ENCODE peak calls at places on chromosomes 12 and 14, in ten cellular contexts. B, M, Q, X, L, D, F, O, I and K are unnamed samples.

GRCh38 chr12:111664510-111664909 is 21.2 kb downstream of the BRAP start:
- DNase-seq in B (no peak), M (no peak), Q (no peak), X (no peak), L (no peak), D (no peak), F (no peak), O (no peak), I (no peak), K (no peak)

GRCh38 chr14:91873476-91874265 is 6.3 kb upstream of the TC2N start:
- DNase-seq in B (no peak), M (no peak), Q (peak), X (no peak), L (no peak), D (no peak), F (peak), O (peak), I (no peak), K (peak)

GRCh38 chr12:130576286-130576933 is 139.7 kb downstream of the RIMBP2 start:
- DNase-seq in B (no peak), M (no peak), Q (no peak), X (peak), L (no peak), D (no peak), F (no peak), O (no peak), I (no peak), K (no peak)

GRCh38 chr12:76410371-76410770 is 62.2 kb upstream of the BBS10 start:
- DNase-seq in B (no peak), M (no peak), Q (no peak), X (no peak), L (no peak), D (no peak), F (no peak), O (no peak), I (no peak), K (no peak)

GRCh38 chr12:123801573-123802178 is 39.6 kb downstream of the DNAH10 start:
- DNase-seq in B (peak), M (no peak), Q (peak), X (no peak), L (peak), D (no peak), F (peak), O (peak), I (no peak), K (peak)

GRCh38 chr14:86013663-86014062 is 483.7 kb downstream of the FLRT2 start:
- DNase-seq in B (no peak), M (no peak), Q (no peak), X (no peak), L (no peak), D (no peak), F (peak), O (peak), I (no peak), K (peak)

GRCh38 chr12:1877169-1877878 is 41.1 kb downstream of the CACNA2D4 start:
- DNase-seq in B (no peak), M (no peak), Q (no peak), X (no peak), L (no peak), D (no peak), F (no peak), O (no peak), I (no peak), K (no peak)

GRCh38 chr12:57470970-57471656 is 8.6 kb downstream of the ARHGAP9 start:
- DNase-seq in B (no peak), M (no peak), Q (no peak), X (no peak), L (no peak), D (no peak), F (no peak), O (no peak), I (no peak), K (no peak)

GRCh38 chr12:64946132-64946829 is 121.8 kb downstream of the TBC1D30 start:
- DNase-seq in B (no peak), M (no peak), Q (no peak), X (no peak), L (peak), D (peak), F (peak), O (peak), I (no peak), K (peak)

GRCh38 chr12:662541-663292 is 528 bp downstream of the NINJ2 start:
- DNase-seq in B (no peak), M (no peak), Q (no peak), X (no peak), L (peak), D (no peak), F (no peak), O (peak), I (no peak), K (no peak)

GRCh38 chr12:26226629-26227375 is 31.4 kb downstream of the SSPN start:
- DNase-seq in B (no peak), M (no peak), Q (no peak), X (no peak), L (no peak), D (peak), F (peak), O (peak), I (no peak), K (no peak)

GRCh38 chr12:57765003-57765697 is 1.7 kb downstream of the CYP27B1 start:
- DNase-seq in B (no peak), M (no peak), Q (peak), X (no peak), L (no peak), D (peak), F (no peak), O (peak), I (peak), K (no peak)

GRCh38 chr12:26810330-26810729 is 22.7 kb downstream of the ITPR2 start:
- DNase-seq in B (no peak), M (no peak), Q (no peak), X (no peak), L (peak), D (peak), F (peak), O (peak), I (peak), K (peak)

GRCh38 chr12:18428416-18428815 is 167.1 kb downstream of the PIK3C2G start:
- DNase-seq in B (no peak), M (no peak), Q (no peak), X (no peak), L (peak), D (no peak), F (no peak), O (peak), I (no peak), K (no peak)

GRCh38 chr14:99910337-99911268 is 117.4 kb downstream of the EML1 start:
- DNase-seq in B (no peak), M (no peak), Q (no peak), X (no peak), L (peak), D (no peak), F (peak), O (peak), I (no peak), K (peak)

GRCh38 chr12:75893758-75894157 is 137.8 kb downstream of the PHLDA1 start:
- DNase-seq in B (no peak), M (no peak), Q (no peak), X (no peak), L (no peak), D (no peak), F (no peak), O (no peak), I (no peak), K (no peak)

GRCh38 chr12:29102739-29103138 is 46.3 kb upstream of the FAR2 start:
- DNase-seq in B (no peak), M (no peak), Q (no peak), X (no peak), L (no peak), D (no peak), F (no peak), O (no peak), I (no peak), K (no peak)

GRCh38 chr12:119710941-119711551 is 43.1 kb downstream of the PRKAB1 start:
- DNase-seq in B (no peak), M (no peak), Q (no peak), X (no peak), L (no peak), D (no peak), F (no peak), O (no peak), I (no peak), K (no peak)

DNA sequence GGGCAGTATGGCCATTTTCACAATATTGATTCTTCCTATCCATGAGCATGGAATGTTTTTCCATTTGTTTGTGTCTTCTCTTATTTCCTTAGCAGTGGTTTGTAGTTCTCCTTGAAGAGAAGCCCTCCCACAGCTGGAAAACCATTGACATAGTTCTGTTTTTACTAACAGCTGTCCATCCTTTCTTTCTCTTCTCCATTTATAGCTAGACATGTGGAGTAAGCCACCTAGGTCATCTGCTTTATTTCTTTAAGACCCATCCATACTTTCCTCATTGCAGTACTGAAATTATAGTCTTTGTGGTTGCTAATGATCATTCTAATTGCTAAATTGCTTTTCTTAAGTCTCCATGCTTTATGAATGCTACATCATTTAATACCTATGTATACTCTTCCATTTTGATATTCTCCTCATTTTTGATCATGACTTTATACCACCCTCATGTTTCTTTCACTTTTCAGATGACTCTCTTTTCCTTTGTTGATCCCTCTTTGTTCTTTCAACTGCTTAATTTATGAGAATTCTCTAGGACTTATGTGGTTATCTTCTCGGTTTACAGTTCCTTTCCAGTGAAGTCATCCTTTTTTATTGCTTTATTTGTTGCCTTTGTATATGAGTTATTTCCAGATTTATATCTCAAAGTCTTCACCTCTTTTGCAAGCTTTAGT is 114.2 kb downstream of the PCNX1 start:
- DNase-seq in B (peak), M (no peak), Q (no peak), X (no peak), L (peak), D (no peak), F (peak), O (peak), I (no peak), K (peak)
- H3K4me3 ChIP-seq in B (no peak), M (no peak), Q (no peak), X (no peak), L (no peak), D (no peak), F (no peak), O (no peak), I (no peak), K (no peak)

GRCh38 chr12:53101266-53101665 is 2.0 kb upstream of the SOAT2 start:
- DNase-seq in B (no peak), M (no peak), Q (no peak), X (no peak), L (no peak), D (no peak), F (no peak), O (no peak), I (no peak), K (no peak)

GRCh38 chr12:53101931-53102781 is 1.1 kb upstream of the SOAT2 start:
- DNase-seq in B (no peak), M (no peak), Q (no peak), X (peak), L (no peak), D (no peak), F (no peak), O (no peak), I (no peak), K (no peak)

GRCh38 chr12:53103860-53104305 is 597 bp downstream of the SOAT2 start:
- DNase-seq in B (no peak), M (no peak), Q (peak), X (no peak), L (no peak), D (no peak), F (no peak), O (no peak), I (no peak), K (no peak)

GRCh38 chr12:53105256-53105655 is 2.0 kb downstream of the SOAT2 start:
- DNase-seq in B (no peak), M (no peak), Q (no peak), X (no peak), L (no peak), D (no peak), F (no peak), O (no peak), I (no peak), K (no peak)

DNA sequence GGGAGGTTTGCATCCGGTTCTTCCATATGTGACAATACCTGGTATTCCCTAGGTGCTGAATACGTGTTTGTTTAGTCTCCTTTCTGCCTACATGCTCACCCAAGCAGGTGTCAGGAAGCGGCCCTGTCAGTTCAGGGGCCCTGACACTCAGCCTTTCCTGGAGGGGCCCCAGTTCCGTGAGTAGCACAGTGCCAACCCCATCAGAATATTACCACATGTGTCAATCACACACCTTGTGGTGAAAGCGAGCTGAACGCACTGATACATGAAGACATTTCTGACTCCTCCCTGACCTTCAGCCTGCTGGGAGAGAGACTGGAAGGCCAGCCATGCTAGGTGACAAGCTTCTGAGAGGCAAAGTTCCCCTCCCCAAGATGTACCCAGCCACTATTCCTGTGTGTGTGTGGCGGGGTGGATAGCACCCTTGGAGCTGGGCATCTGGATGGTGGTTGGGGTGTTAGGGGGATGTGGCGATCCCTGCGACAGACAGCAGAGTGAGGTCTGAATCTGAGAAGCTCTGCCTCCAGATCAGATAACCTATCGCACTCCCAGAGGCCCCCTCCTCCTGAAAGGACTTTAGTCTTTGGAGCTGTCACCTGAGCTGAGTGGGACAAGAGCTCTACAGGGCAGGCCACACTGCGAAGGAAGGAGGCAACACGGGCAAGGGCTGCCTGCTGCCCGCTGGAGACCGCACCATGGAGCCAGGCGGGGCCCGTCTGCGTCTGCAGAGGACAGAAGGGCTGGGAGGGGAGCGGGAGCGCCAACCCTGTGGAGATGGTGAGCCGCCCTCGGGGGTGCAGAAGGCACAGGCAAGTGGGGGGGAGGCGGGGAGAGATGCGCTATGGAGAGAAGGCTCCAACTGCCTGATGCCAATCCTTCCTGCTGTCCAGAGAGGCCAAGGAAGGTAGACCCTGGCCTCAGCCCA is at the start of gene SOAT2:
- DNase-seq in B (no peak), M (no peak), Q (peak), X (no peak), L (no peak), D (no peak), F (no peak), O (no peak), I (no peak), K (no peak)
- H3K4me3 ChIP-seq in B (no peak), M (no peak), Q (no peak), X (no peak), L (no peak), D (no peak), F (no peak), O (no peak), I (no peak), K (no peak)

GRCh38 chr12:106019130-106019529 is 119.6 kb downstream of the NUAK1 start:
- DNase-seq in B (no peak), M (no peak), Q (no peak), X (no peak), L (no peak), D (no peak), F (no peak), O (no peak), I (no peak), K (no peak)
- H3K4me3 ChIP-seq in B (no peak), M (no peak), Q (no peak), X (no peak), L (no peak), D (no peak), F (no peak), O (no peak), I (no peak), K (no peak)

GRCh38 chr12:45269407-45269741 is 53.5 kb downstream of the ANO6 start:
- DNase-seq in B (no peak), M (no peak), Q (no peak), X (no peak), L (no peak), D (no peak), F (no peak), O (no peak), I (no peak), K (no peak)
- H3K4me3 ChIP-seq in B (no peak), M (peak), Q (no peak), X (no peak), L (no peak), D (no peak), F (no peak), O (no peak), I (no peak), K (no peak)

DNA sequence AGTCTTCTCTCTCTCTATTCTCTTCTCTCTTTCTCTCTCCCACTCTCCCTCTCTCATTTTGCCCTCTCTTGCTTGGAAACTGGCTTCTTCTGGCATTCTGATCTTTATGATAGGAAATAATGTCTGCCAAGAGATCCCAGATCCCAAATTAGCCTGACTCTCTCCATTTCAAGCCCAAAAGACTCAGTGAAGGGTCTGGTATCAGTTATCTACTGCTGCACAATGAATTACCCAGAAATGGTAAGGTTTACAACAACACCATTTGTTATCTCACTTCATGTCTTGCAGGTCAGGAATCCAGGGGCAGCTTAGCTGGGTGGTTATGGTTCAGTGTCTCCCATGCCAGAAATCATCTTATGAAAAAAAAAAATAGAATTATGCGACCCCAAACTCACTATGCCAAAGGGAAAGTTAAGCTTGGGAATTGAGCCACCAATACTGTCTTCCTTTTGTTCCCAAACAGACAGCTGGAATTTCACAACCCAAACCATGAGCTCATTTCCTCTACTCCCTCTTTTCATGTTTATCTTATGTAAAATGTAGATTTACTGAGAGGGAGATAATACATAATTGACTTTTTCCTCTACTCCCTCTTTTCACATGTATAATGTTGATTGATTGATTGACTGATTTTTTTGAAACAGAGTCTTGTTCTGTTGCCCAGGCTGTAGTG is 67.8 kb upstream of the FICD start:
- DNase-seq in B (no peak), M (peak), Q (no peak), X (no peak), L (peak), D (no peak), F (peak), O (peak), I (no peak), K (peak)
- H3K4me3 ChIP-seq in B (no peak), M (no peak), Q (no peak), X (no peak), L (no peak), D (no peak), F (no peak), O (no peak), I (no peak), K (no peak)

GRCh38 chr12:54352022-54352531 is 12.2 kb downstream of the GPR84 start:
- DNase-seq in B (no peak), M (no peak), Q (no peak), X (peak), L (peak), D (peak), F (peak), O (peak), I (no peak), K (peak)

GRCh38 chr12:54352891-54353874 is 11.1 kb downstream of the GPR84 start:
- DNase-seq in B (no peak), M (peak), Q (no peak), X (peak), L (peak), D (no peak), F (peak), O (peak), I (no peak), K (peak)

GRCh38 chr12:54350743-54351142 is 13.5 kb downstream of the GPR84 start:
- DNase-seq in B (no peak), M (no peak), Q (no peak), X (peak), L (no peak), D (no peak), F (no peak), O (no peak), I (no peak), K (no peak)

GRCh38 chr12:54349031-54349430 is 15.3 kb downstream of the GPR84 start:
- DNase-seq in B (no peak), M (no peak), Q (no peak), X (peak), L (no peak), D (no peak), F (no peak), O (no peak), I (no peak), K (no peak)

DNA sequence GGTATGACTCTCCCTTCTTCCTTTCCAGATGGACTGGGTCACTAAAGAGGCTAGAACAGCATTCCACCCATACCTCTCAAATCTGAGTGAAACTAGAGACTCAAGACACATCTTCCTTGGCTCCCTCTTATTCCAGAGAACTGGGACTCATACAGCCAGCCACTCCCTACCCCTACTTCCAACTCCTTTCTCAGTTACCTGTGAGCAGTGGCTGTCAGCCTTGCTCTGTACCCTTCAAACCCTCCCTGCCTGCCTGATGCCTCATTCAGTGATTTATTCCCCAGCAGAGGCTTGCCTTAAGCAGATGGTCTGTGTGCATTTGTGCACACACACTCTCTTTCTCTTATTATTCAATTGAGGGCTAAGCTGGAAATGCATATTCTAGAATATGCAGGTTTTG is 14.6 kb downstream of the GPR84 start:
- DNase-seq in B (no peak), M (no peak), Q (no peak), X (peak), L (no peak), D (no peak), F (no peak), O (no peak), I (no peak), K (no peak)
- H3K4me3 ChIP-seq in B (no peak), M (no peak), Q (no peak), X (no peak), L (no peak), D (no peak), F (no peak), O (no peak), I (no peak), K (no peak)